ENCODE peak calls at places on chromosomes 6 and 20, in ten cellular contexts. T is stimulated activated CD4-positive, alpha-beta T cell treated with anti-CD3 and anti-CD28 coated beads, Interleukin-12 subunit alpha, Interleukin-12 subunit beta, amount 100 ng/mL, for 4 hours; F is endothelial cell of umbilical vein; R is posterior vena cava; K is kidney; X is GM04503; D is mesenteric fat pad; M is NCI-H2107; Y is progenitor cell of endocrine pancreas; H is endothelial cell. U is an unnamed sample.

GRCh38 chr6:45522486-45522885 is 144.8 kb upstream of the SUPT3H start:
- DNase-seq in T (no peak), F (no peak), R (no peak), K (no peak), X (no peak), D (no peak), M (no peak), Y (no peak), H (no peak), U (no peak)

GRCh38 chr20:11447371-11448100 is 470.2 kb upstream of the BTBD3 start:
- DNase-seq in T (no peak), F (peak), R (no peak), K (no peak), X (no peak), D (no peak), M (no peak), Y (no peak), H (no peak), U (no peak)

GRCh38 chr20:40262219-40262618 is 426.8 kb downstream of the MAFB start:
- DNase-seq in T (no peak), F (peak), R (no peak), K (no peak), X (no peak), D (no peak), M (no peak), Y (no peak), H (no peak), U (no peak)

GRCh38 chr6:29685718-29686326 is 4.9 kb upstream of the ZFP57 start:
- DNase-seq in T (no peak), F (no peak), R (no peak), K (no peak), X (no peak), D (no peak), M (no peak), Y (no peak), H (peak), U (no peak)

GRCh38 chr20:35661013-35661412 is 3.7 kb downstream of the CPNE1 start:
- DNase-seq in T (no peak), F (no peak), R (no peak), K (no peak), X (no peak), D (no peak), M (no peak), Y (no peak), H (no peak), U (peak)

GRCh38 chr6:15570171-15570570 is 92.7 kb downstream of the DTNBP1 start:
- DNase-seq in T (no peak), F (no peak), R (no peak), K (no peak), X (no peak), D (no peak), M (no peak), Y (no peak), H (no peak), U (no peak)

GRCh38 chr20:884983-885952 is 30.9 kb downstream of the ANGPT4 start:
- DNase-seq in T (no peak), F (peak), R (peak), K (no peak), X (no peak), D (no peak), M (peak), Y (peak), H (peak), U (peak)

GRCh38 chr6:64497634-64498033 is 862.0 kb downstream of the PHF3 start:
- DNase-seq in T (no peak), F (peak), R (no peak), K (no peak), X (no peak), D (no peak), M (no peak), Y (no peak), H (no peak), U (no peak)

GRCh38 chr6:103783344-103783743 is 1076.4 kb downstream of the HACE1 start:
- DNase-seq in T (no peak), F (peak), R (no peak), K (no peak), X (no peak), D (no peak), M (peak), Y (no peak), H (no peak), U (peak)

GRCh38 chr20:50673146-50673830 is 18.1 kb downstream of the RIPOR3 start:
- DNase-seq in T (no peak), F (no peak), R (no peak), K (peak), X (no peak), D (no peak), M (no peak), Y (no peak), H (no peak), U (no peak)